ENCODE peak calls at places on chromosomes 4 and X, in eight cellular contexts. F, Y, X, C, T, I, E and M are unnamed samples.

GRCh38 chr4:15848191-15848842 is 70.2 kb downstream of the CD38 start:
- DNase-seq in C (no peak), E (no peak), F (no peak), X (no peak), Y (no peak), I (no peak), T (no peak), M (no peak)

GRCh38 chr4:76744253-76744921 is 153.6 kb downstream of the SOWAHB start:
- DNase-seq in E (no peak), C (no peak), F (no peak), X (no peak), I (no peak), Y (no peak), T (no peak), M (no peak)

GRCh38 chr4:125741825-125742452 is 427.2 kb downstream of the FAT4 start:
- DNase-seq in E (no peak), X (no peak), F (no peak), Y (no peak), I (no peak), C (no peak), T (no peak), M (peak)

GRCh38 chrX:18574591-18574990 is 97.3 kb downstream of the RS1 start:
- DNase-seq in C (peak), I (no peak), T (no peak), F (peak), E (peak), X (no peak), Y (peak), M (no peak)

GRCh38 chr4:77852892-77853495 is 9.6 kb upstream of the MRPL1 start:
- DNase-seq in I (no peak), C (no peak), Y (peak), E (peak), F (no peak), T (no peak), X (peak), M (peak)

GRCh38 chr4:31104033-31104432 is 383.9 kb downstream of the PCDH7 start:
- DNase-seq in Y (no peak), E (no peak), X (no peak), I (no peak), F (no peak), T (no peak), C (no peak), M (no peak)

GRCh38 chrX:130829526-130830515 is 73.2 kb downstream of the ENOX2 start:
- DNase-seq in I (no peak), F (no peak), T (no peak), E (no peak), X (no peak), C (no peak), Y (no peak), M (no peak)

GRCh38 chrX:31580227-31580626 is 508.4 kb upstream of the FTHL17 start:
- DNase-seq in E (no peak), Y (no peak), F (no peak), C (no peak), X (no peak), I (no peak), T (no peak), M (no peak)

GRCh38 chr4:8828869-8829268 is 42.8 kb downstream of the HMX1 start:
- DNase-seq in E (peak), I (no peak), X (no peak), Y (no peak), T (no peak), C (no peak), F (no peak), M (no peak)

GRCh38 chrX:6311540-6311939 is 82.9 kb upstream of the NLGN4X start:
- DNase-seq in F (no peak), X (no peak), C (no peak), Y (no peak), I (no peak), E (no peak), T (no peak), M (no peak)

GRCh38 chrX:39854772-39855747 is 242.7 kb downstream of the BCOR start:
- DNase-seq in X (no peak), C (no peak), T (no peak), F (no peak), I (no peak), Y (no peak), E (peak), M (peak)

GRCh38 chr4:69503558-69503957 is 7.9 kb upstream of the UGT2B4 start:
- DNase-seq in Y (no peak), F (no peak), E (no peak), C (no peak), T (no peak), X (no peak), I (no peak), M (no peak)

GRCh38 chr4:10005632-10006031 is 15.7 kb downstream of the SLC2A9 start:
- DNase-seq in I (no peak), F (no peak), C (no peak), E (no peak), X (no peak), Y (no peak), T (no peak), M (no peak)

GRCh38 chr4:86055898-86056297 is 304.0 kb downstream of the MAPK10 start:
- DNase-seq in X (no peak), I (no peak), F (no peak), C (no peak), T (no peak), E (no peak), Y (no peak), M (no peak)

GRCh38 chr4:24795666-24796381 is 451 bp downstream of the SOD3 start:
- DNase-seq in X (no peak), C (no peak), Y (no peak), I (no peak), T (no peak), F (no peak), E (no peak), M (peak)

GRCh38 chr4:184514121-184514988 is 40.0 kb upstream of the IRF2 start:
- DNase-seq in Y (peak), E (peak), X (peak), T (no peak), F (peak), C (peak), I (no peak), M (no peak)

GRCh38 chrX:119736206-119736764 is 22.1 kb upstream of the SOWAHD start:
- DNase-seq in I (no peak), X (no peak), T (no peak), F (no peak), Y (no peak), E (no peak), C (no peak), M (no peak)

GRCh38 chr4:3436798-3437581 is 4.8 kb upstream of the HGFAC start:
- DNase-seq in E (peak), F (no peak), C (no peak), Y (no peak), T (peak), I (peak), X (no peak), M (peak)

GRCh38 chr4:60133414-60133813 is 1066.7 kb upstream of the ADGRL3 start:
- DNase-seq in I (no peak), X (no peak), C (no peak), Y (no peak), E (no peak), F (no peak), T (no peak), M (no peak)

GRCh38 chrX:41837270-41837944 is 85.9 kb downstream of the CASK start:
- DNase-seq in T (no peak), C (no peak), Y (no peak), E (no peak), F (no peak), I (no peak), X (no peak), M (no peak)

GRCh38 chrX:96707829-96708228 is 23.2 kb downstream of the DIAPH2 start:
- DNase-seq in T (no peak), X (no peak), E (no peak), Y (no peak), F (no peak), C (no peak), I (no peak), M (no peak)

GRCh38 chr4:55635760-55636621 is at the start of gene NMU:
- DNase-seq in Y (peak), T (no peak), I (peak), E (peak), X (peak), F (no peak), C (no peak), M (peak)

GRCh38 chr4:76740866-76741662 is 156.9 kb downstream of the SOWAHB start:
- DNase-seq in Y (no peak), C (no peak), F (no peak), X (no peak), I (peak), E (no peak), T (no peak), M (no peak)

GRCh38 chrX:57329008-57329407 is 42.5 kb downstream of the FAAH2 start:
- DNase-seq in E (no peak), Y (no peak), C (no peak), I (no peak), T (no peak), X (no peak), F (no peak), M (no peak)

GRCh38 chr4:13844740-13845139 is 217.2 kb upstream of the BOD1L1 start:
- DNase-seq in E (no peak), F (no peak), Y (no peak), X (no peak), C (no peak), T (no peak), I (no peak), M (no peak)

GRCh38 chrX:68903111-68903510 is 74.3 kb downstream of the EFNB1 start:
- DNase-seq in C (no peak), I (no peak), E (no peak), Y (no peak), T (no peak), X (no peak), F (no peak), M (no peak)

GRCh38 chrX:39427492-39428289 is 626.4 kb downstream of the MID1IP1 start:
- DNase-seq in F (no peak), E (no peak), Y (no peak), C (no peak), X (no peak), T (no peak), I (no peak), M (no peak)

GRCh38 chrX:53440631-53441517 is 6.7 kb upstream of the HSD17B10 start:
- DNase-seq in F (peak), C (peak), T (peak), Y (peak), X (no peak), I (no peak), E (peak), M (peak)

GRCh38 chr4:37685726-37686372 is 327 bp downstream of the RELL1 start:
- DNase-seq in C (peak), E (peak), X (no peak), Y (peak), F (no peak), T (peak), I (no peak), M (peak)

GRCh38 chr4:86972997-86973396 is 38.2 kb downstream of the AFF1 start:
- DNase-seq in I (no peak), C (no peak), E (no peak), X (no peak), F (no peak), T (peak), Y (peak), M (peak)

GRCh38 chr4:21476753-21477152 is 471.8 kb downstream of the KCNIP4 start:
- DNase-seq in E (no peak), T (no peak), X (no peak), Y (no peak), I (no peak), C (no peak), F (no peak), M (no peak)

GRCh38 chrX:14489437-14489836 is 39.9 kb upstream of the GLRA2 start:
- DNase-seq in Y (no peak), I (no peak), T (no peak), C (no peak), F (no peak), X (no peak), E (no peak), M (no peak)

GRCh38 chrX:7614616-7615015 is 228.4 kb upstream of the VCX start:
- DNase-seq in C (no peak), T (no peak), X (no peak), Y (no peak), F (no peak), I (no peak), E (no peak), M (no peak)

GRCh38 chrX:68936608-68937007 is 107.8 kb downstream of the EFNB1 start:
- DNase-seq in Y (peak), I (no peak), F (no peak), T (no peak), E (no peak), C (no peak), X (no peak), M (no peak)

GRCh38 chrX:71067727-71068051 is 445 bp downstream of the SNX12 start:
- DNase-seq in E (no peak), F (no peak), I (no peak), X (no peak), Y (no peak), C (no peak), T (no peak), M (no peak)

GRCh38 chrX:71070531-71070930 is 2.4 kb upstream of the SNX12 start:
- DNase-seq in I (no peak), F (no peak), X (no peak), Y (no peak), T (no peak), C (no peak), E (no peak), M (no peak)

GRCh38 chrX:71067079-71067478 is 1.1 kb downstream of the SNX12 start:
- DNase-seq in T (no peak), E (no peak), X (no peak), Y (no peak), C (no peak), I (no peak), F (no peak), M (no peak)

GRCh38 chrX:71068052-71068918 is at the start of gene SNX12:
- DNase-seq in I (peak), F (peak), Y (peak), T (peak), X (peak), C (peak), E (peak), M (peak)
- TF ChIP-seq POLR2A in I (no peak), F (peak), Y (no peak), T (no peak), X (peak), C (no peak), E (peak), M (peak)

DNA sequence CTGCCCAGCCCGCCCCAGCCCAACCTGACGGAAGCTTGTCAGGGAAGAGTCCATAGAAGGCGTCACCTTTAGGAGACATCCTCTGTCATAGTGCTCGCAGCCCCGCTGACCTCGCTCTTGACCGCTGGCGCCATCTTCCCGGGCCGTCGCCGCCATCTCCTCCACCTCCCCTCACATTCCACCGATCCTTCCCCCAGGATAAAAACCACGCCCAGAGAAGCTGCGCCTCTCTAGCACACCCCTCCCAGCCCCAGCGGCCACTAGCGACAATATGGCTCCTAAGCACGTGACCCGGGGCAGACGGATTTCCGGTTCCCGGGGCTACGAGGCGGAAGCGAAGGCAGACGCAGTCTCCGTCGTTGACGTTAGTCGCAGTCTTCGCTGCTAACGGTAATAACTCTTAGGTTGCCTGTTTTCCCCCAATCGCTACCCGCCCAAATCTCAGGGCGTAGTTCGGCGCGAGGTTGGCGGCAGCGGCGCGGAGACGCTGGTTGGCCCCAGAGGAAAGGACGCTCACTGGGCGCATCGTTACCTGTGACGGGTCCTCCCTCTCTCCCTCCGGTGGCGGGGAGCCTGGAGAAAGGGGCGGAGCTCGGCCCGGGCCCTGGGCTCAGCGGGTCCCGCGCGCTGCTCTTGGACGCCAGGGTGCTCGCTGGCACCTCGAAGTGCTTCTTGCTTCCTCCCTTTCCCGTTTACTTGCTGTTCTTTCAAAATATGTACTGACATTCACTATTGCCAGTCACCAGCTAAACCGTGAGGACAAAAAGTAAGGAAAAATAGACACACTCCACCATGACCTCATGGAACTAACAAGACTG is at the start of the genes RCHY1 and THAP6:
- DNase-seq in F (peak), Y (peak), I (peak), C (peak), E (peak), T (peak), X (peak), M (peak)
- TF ChIP-seq POLR2A in F (peak), Y (peak), I (peak), C (no peak), E (peak), T (peak), X (peak), M (peak)

GRCh38 chr4:138242076-138242829 is at the start of gene SLC7A11:
- DNase-seq in C (peak), Y (peak), X (peak), E (peak), F (peak), T (peak), I (no peak), M (peak)
- TF ChIP-seq POLR2A in C (no peak), Y (peak), X (peak), E (peak), F (no peak), T (no peak), I (no peak), M (peak)

GRCh38 chr4:23106516-23106915 is 413.8 kb downstream of the GBA3 start:
- DNase-seq in X (no peak), F (no peak), T (no peak), E (no peak), I (no peak), Y (no peak), C (no peak), M (no peak)

DNA sequence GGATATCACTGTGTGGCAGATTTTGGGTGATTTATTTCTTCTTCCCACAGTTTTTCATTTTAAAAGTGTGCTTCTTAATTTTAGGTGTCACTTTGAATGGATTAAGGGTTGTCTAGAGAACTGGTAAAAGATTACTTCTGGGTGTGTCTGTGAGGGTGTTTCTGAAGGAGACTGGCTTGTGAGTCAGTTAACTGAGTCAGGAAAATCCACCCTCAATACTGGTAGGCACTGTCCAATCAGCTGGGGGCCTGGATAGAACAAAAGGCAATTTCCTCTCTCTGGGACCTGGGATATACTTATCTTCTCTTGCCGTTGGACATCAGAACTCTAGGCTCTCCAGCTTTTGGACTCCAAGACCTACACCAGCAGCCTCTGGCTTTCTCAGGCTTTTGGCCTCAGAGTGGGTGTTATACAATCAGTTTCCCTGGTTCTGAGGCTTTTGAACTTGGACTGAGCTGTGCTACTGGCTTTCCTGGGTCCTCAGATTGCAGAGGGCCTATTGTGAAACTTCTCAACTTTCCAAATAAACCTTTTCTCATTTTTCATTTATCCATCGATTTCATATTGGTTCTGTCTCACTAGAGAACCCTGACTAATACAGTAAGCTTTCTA is 413.1 kb downstream of the GBA3 start:
- DNase-seq in T (no peak), F (no peak), Y (no peak), E (no peak), C (no peak), I (no peak), X (no peak), M (no peak)
- TF ChIP-seq POLR2A in T (no peak), F (no peak), Y (no peak), E (no peak), C (no peak), I (no peak), X (no peak), M (no peak)

GRCh38 chrX:49184294-49185061 is 1.7 kb downstream of the PRICKLE3 start:
- DNase-seq in T (peak), E (peak), X (no peak), I (peak), C (peak), Y (peak), F (peak), M (peak)

GRCh38 chrX:49185062-49185394 is 1.1 kb downstream of the PRICKLE3 start:
- DNase-seq in Y (no peak), T (no peak), C (no peak), F (no peak), X (no peak), E (no peak), I (no peak), M (no peak)

GRCh38 chrX:49187028-49187394 is 838 bp upstream of the PRICKLE3 start:
- DNase-seq in F (no peak), X (no peak), E (no peak), C (no peak), I (no peak), Y (no peak), T (no peak), M (no peak)

GRCh38 chrX:49187526-49187925 is 1.4 kb upstream of the PRICKLE3 start:
- DNase-seq in F (no peak), C (no peak), Y (no peak), E (no peak), X (no peak), T (no peak), I (no peak), M (no peak)

DNA sequence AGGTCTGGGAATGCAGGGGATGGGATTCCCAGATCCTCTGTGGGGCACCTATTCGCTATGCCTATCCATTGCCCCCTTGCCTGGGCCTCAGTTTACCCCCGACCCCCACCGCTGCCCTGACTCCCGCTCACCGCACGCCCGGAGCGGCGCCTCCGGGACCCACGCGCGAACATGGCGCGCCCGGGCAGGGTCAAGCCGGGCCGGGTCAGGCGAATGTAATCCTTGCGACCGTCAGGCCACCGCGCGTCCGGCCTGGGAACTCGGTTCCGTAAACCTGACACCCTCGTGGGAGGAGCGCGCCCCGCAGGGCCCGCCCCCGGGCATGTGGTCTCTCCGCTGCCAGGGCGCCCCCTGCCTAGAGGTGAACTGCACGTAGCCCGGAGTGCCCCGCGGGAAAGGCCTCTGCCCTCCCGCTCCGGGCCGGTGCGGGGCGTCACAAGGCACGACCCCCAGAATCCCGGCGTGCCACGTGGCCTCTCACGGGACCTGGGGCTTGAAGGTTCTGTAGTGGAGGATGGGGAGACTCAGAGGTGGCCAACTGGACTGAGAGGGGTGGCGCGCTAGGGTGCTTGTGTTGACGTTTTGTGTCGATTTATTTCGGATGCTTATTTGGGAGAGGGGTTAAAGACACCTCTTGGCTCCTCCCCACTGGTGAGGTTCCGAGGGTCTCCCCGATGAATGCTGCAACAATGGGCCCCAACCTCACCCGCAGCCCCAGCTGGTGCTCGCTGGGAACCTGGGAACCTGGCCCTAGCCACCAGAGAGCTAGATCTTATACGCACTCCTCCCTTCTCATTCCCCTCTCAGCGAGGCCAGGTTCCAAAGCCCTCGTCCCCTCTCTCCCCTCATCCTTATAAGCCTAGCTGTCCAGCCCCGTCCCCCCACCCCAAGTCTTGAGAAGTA is at the start of gene PRICKLE3:
- DNase-seq in E (peak), X (peak), C (peak), Y (peak), I (peak), F (peak), T (peak), M (peak)
- TF ChIP-seq POLR2A in E (peak), X (peak), C (peak), Y (peak), I (no peak), F (peak), T (no peak), M (peak)